ENCODE peak calls at places on chromosomes 11 and 22, in six cellular contexts. One of them, this sample, is unnamed.

GRCh38 chr22:43177479-43177878 is 9.5 kb downstream of the TTLL12 start:
- DNase-seq in NCI-H1417 treated with DMSO at 0.1 percent for 48 hours: no peak
- DNase-seq in activated CD8-positive, alpha-beta memory T cell treated with anti-CD3 and anti-CD28 coated beads, Interleukin-2, amount 50 U/mL, for 4 hours: no peak
- DNase-seq in GM19239: no peak
- DNase-seq in stimulated activated CD8-positive, alpha-beta memory T cell treated with anti-CD3 and anti-CD28 coated beads, Interleukin-12 subunit alpha, Interleukin-12 subunit beta, amount 100 ng/mL, for 4 hours: no peak
- DNase-seq in substantia nigra: no peak
- DNase-seq in this sample: no peak

GRCh38 chr11:116079580-116079979 is 575.4 kb upstream of the CADM1 start:
- DNase-seq in stimulated activated CD8-positive, alpha-beta memory T cell treated with anti-CD3 and anti-CD28 coated beads, Interleukin-12 subunit alpha, Interleukin-12 subunit beta, amount 100 ng/mL, for 4 hours: no peak
- DNase-seq in NCI-H1417 treated with DMSO at 0.1 percent for 48 hours: no peak
- DNase-seq in GM19239: no peak
- DNase-seq in substantia nigra: no peak
- DNase-seq in activated CD8-positive, alpha-beta memory T cell treated with anti-CD3 and anti-CD28 coated beads, Interleukin-2, amount 50 U/mL, for 4 hours: no peak
- DNase-seq in this sample: no peak

GRCh38 chr22:42931421-42932196 is 74.5 kb upstream of the ARFGAP3 start:
- DNase-seq in stimulated activated CD8-positive, alpha-beta memory T cell treated with anti-CD3 and anti-CD28 coated beads, Interleukin-12 subunit alpha, Interleukin-12 subunit beta, amount 100 ng/mL, for 4 hours: no peak
- DNase-seq in substantia nigra: no peak
- DNase-seq in GM19239: peak
- DNase-seq in activated CD8-positive, alpha-beta memory T cell treated with anti-CD3 and anti-CD28 coated beads, Interleukin-2, amount 50 U/mL, for 4 hours: no peak
- DNase-seq in NCI-H1417 treated with DMSO at 0.1 percent for 48 hours: no peak
- DNase-seq in this sample: no peak

GRCh38 chr11:94183886-94184264 is 55.2 kb downstream of the PANX1 start:
- DNase-seq in GM19239: peak
- DNase-seq in substantia nigra: peak
- DNase-seq in stimulated activated CD8-positive, alpha-beta memory T cell treated with anti-CD3 and anti-CD28 coated beads, Interleukin-12 subunit alpha, Interleukin-12 subunit beta, amount 100 ng/mL, for 4 hours: no peak
- DNase-seq in NCI-H1417 treated with DMSO at 0.1 percent for 48 hours: no peak
- DNase-seq in activated CD8-positive, alpha-beta memory T cell treated with anti-CD3 and anti-CD28 coated beads, Interleukin-2, amount 50 U/mL, for 4 hours: peak
- DNase-seq in this sample: peak

GRCh38 chr11:87820026-87820425 is 355.2 kb downstream of the RAB38 start:
- DNase-seq in GM19239: no peak
- DNase-seq in activated CD8-positive, alpha-beta memory T cell treated with anti-CD3 and anti-CD28 coated beads, Interleukin-2, amount 50 U/mL, for 4 hours: no peak
- DNase-seq in stimulated activated CD8-positive, alpha-beta memory T cell treated with anti-CD3 and anti-CD28 coated beads, Interleukin-12 subunit alpha, Interleukin-12 subunit beta, amount 100 ng/mL, for 4 hours: no peak
- DNase-seq in NCI-H1417 treated with DMSO at 0.1 percent for 48 hours: no peak
- DNase-seq in substantia nigra: no peak
- DNase-seq in this sample: no peak

GRCh38 chr22:21631025-21631424 is 1.2 kb upstream of the YDJC start:
- DNase-seq in activated CD8-positive, alpha-beta memory T cell treated with anti-CD3 and anti-CD28 coated beads, Interleukin-2, amount 50 U/mL, for 4 hours: no peak
- DNase-seq in NCI-H1417 treated with DMSO at 0.1 percent for 48 hours: no peak
- DNase-seq in stimulated activated CD8-positive, alpha-beta memory T cell treated with anti-CD3 and anti-CD28 coated beads, Interleukin-12 subunit alpha, Interleukin-12 subunit beta, amount 100 ng/mL, for 4 hours: no peak
- DNase-seq in substantia nigra: no peak
- DNase-seq in GM19239: no peak
- DNase-seq in this sample: no peak

GRCh38 chr11:65630215-65630614 is 7.7 kb upstream of the SIPA1 start:
- DNase-seq in substantia nigra: no peak
- DNase-seq in NCI-H1417 treated with DMSO at 0.1 percent for 48 hours: no peak
- DNase-seq in activated CD8-positive, alpha-beta memory T cell treated with anti-CD3 and anti-CD28 coated beads, Interleukin-2, amount 50 U/mL, for 4 hours: no peak
- DNase-seq in GM19239: no peak
- DNase-seq in stimulated activated CD8-positive, alpha-beta memory T cell treated with anti-CD3 and anti-CD28 coated beads, Interleukin-12 subunit alpha, Interleukin-12 subunit beta, amount 100 ng/mL, for 4 hours: no peak
- DNase-seq in this sample: no peak

GRCh38 chr11:114162719-114163123 is 103.2 kb downstream of the ZBTB16 start:
- DNase-seq in NCI-H1417 treated with DMSO at 0.1 percent for 48 hours: no peak
- DNase-seq in GM19239: no peak
- DNase-seq in stimulated activated CD8-positive, alpha-beta memory T cell treated with anti-CD3 and anti-CD28 coated beads, Interleukin-12 subunit alpha, Interleukin-12 subunit beta, amount 100 ng/mL, for 4 hours: no peak
- DNase-seq in substantia nigra: peak
- DNase-seq in activated CD8-positive, alpha-beta memory T cell treated with anti-CD3 and anti-CD28 coated beads, Interleukin-2, amount 50 U/mL, for 4 hours: no peak
- DNase-seq in this sample: peak

GRCh38 chr11:23542171-23542570 is 681.9 kb upstream of the CCDC179 start:
- DNase-seq in NCI-H1417 treated with DMSO at 0.1 percent for 48 hours: no peak
- DNase-seq in GM19239: no peak
- DNase-seq in activated CD8-positive, alpha-beta memory T cell treated with anti-CD3 and anti-CD28 coated beads, Interleukin-2, amount 50 U/mL, for 4 hours: no peak
- DNase-seq in stimulated activated CD8-positive, alpha-beta memory T cell treated with anti-CD3 and anti-CD28 coated beads, Interleukin-12 subunit alpha, Interleukin-12 subunit beta, amount 100 ng/mL, for 4 hours: no peak
- DNase-seq in substantia nigra: no peak
- DNase-seq in this sample: no peak

GRCh38 chr22:37022483-37023337 is 3.2 kb downstream of the MPST start:
- DNase-seq in substantia nigra: no peak
- DNase-seq in activated CD8-positive, alpha-beta memory T cell treated with anti-CD3 and anti-CD28 coated beads, Interleukin-2, amount 50 U/mL, for 4 hours: no peak
- DNase-seq in stimulated activated CD8-positive, alpha-beta memory T cell treated with anti-CD3 and anti-CD28 coated beads, Interleukin-12 subunit alpha, Interleukin-12 subunit beta, amount 100 ng/mL, for 4 hours: no peak
- DNase-seq in NCI-H1417 treated with DMSO at 0.1 percent for 48 hours: no peak
- DNase-seq in GM19239: no peak
- DNase-seq in this sample: no peak

GRCh38 chr11:64358536-64358906 is 441 bp upstream of the RPS6KA4 start:
- DNase-seq in activated CD8-positive, alpha-beta memory T cell treated with anti-CD3 and anti-CD28 coated beads, Interleukin-2, amount 50 U/mL, for 4 hours: no peak
- DNase-seq in NCI-H1417 treated with DMSO at 0.1 percent for 48 hours: no peak
- DNase-seq in substantia nigra: no peak
- DNase-seq in stimulated activated CD8-positive, alpha-beta memory T cell treated with anti-CD3 and anti-CD28 coated beads, Interleukin-12 subunit alpha, Interleukin-12 subunit beta, amount 100 ng/mL, for 4 hours: no peak
- DNase-seq in GM19239: no peak
- DNase-seq in this sample: peak

GRCh38 chr11:32847511-32847910 is 17.8 kb downstream of the PRRG4 start:
- DNase-seq in GM19239: no peak
- DNase-seq in NCI-H1417 treated with DMSO at 0.1 percent for 48 hours: no peak
- DNase-seq in substantia nigra: no peak
- DNase-seq in activated CD8-positive, alpha-beta memory T cell treated with anti-CD3 and anti-CD28 coated beads, Interleukin-2, amount 50 U/mL, for 4 hours: no peak
- DNase-seq in stimulated activated CD8-positive, alpha-beta memory T cell treated with anti-CD3 and anti-CD28 coated beads, Interleukin-12 subunit alpha, Interleukin-12 subunit beta, amount 100 ng/mL, for 4 hours: no peak
- DNase-seq in this sample: no peak

GRCh38 chr11:34305095-34305692 is 52.6 kb downstream of the ABTB2 start:
- DNase-seq in activated CD8-positive, alpha-beta memory T cell treated with anti-CD3 and anti-CD28 coated beads, Interleukin-2, amount 50 U/mL, for 4 hours: no peak
- DNase-seq in stimulated activated CD8-positive, alpha-beta memory T cell treated with anti-CD3 and anti-CD28 coated beads, Interleukin-12 subunit alpha, Interleukin-12 subunit beta, amount 100 ng/mL, for 4 hours: no peak
- DNase-seq in substantia nigra: no peak
- DNase-seq in GM19239: no peak
- DNase-seq in NCI-H1417 treated with DMSO at 0.1 percent for 48 hours: no peak
- DNase-seq in this sample: no peak

GRCh38 chr22:26527574-26528465 is 15.5 kb upstream of the TFIP11 start:
- DNase-seq in activated CD8-positive, alpha-beta memory T cell treated with anti-CD3 and anti-CD28 coated beads, Interleukin-2, amount 50 U/mL, for 4 hours: no peak
- DNase-seq in substantia nigra: no peak
- DNase-seq in NCI-H1417 treated with DMSO at 0.1 percent for 48 hours: no peak
- DNase-seq in GM19239: no peak
- DNase-seq in stimulated activated CD8-positive, alpha-beta memory T cell treated with anti-CD3 and anti-CD28 coated beads, Interleukin-12 subunit alpha, Interleukin-12 subunit beta, amount 100 ng/mL, for 4 hours: no peak
- DNase-seq in this sample: no peak

GRCh38 chr11:15660496-15660895 is 545.8 kb downstream of the INSC start:
- DNase-seq in activated CD8-positive, alpha-beta memory T cell treated with anti-CD3 and anti-CD28 coated beads, Interleukin-2, amount 50 U/mL, for 4 hours: no peak
- DNase-seq in GM19239: no peak
- DNase-seq in substantia nigra: no peak
- DNase-seq in stimulated activated CD8-positive, alpha-beta memory T cell treated with anti-CD3 and anti-CD28 coated beads, Interleukin-12 subunit alpha, Interleukin-12 subunit beta, amount 100 ng/mL, for 4 hours: no peak
- DNase-seq in NCI-H1417 treated with DMSO at 0.1 percent for 48 hours: no peak
- DNase-seq in this sample: no peak

GRCh38 chr22:18970180-18970947 is 34.3 kb upstream of the PRODH start:
- DNase-seq in substantia nigra: no peak
- DNase-seq in stimulated activated CD8-positive, alpha-beta memory T cell treated with anti-CD3 and anti-CD28 coated beads, Interleukin-12 subunit alpha, Interleukin-12 subunit beta, amount 100 ng/mL, for 4 hours: no peak
- DNase-seq in NCI-H1417 treated with DMSO at 0.1 percent for 48 hours: no peak
- DNase-seq in activated CD8-positive, alpha-beta memory T cell treated with anti-CD3 and anti-CD28 coated beads, Interleukin-2, amount 50 U/mL, for 4 hours: no peak
- DNase-seq in GM19239: no peak
- DNase-seq in this sample: no peak

GRCh38 chr11:116217006-116217405 is 555.8 kb downstream of the BUD13 start:
- DNase-seq in GM19239: no peak
- DNase-seq in stimulated activated CD8-positive, alpha-beta memory T cell treated with anti-CD3 and anti-CD28 coated beads, Interleukin-12 subunit alpha, Interleukin-12 subunit beta, amount 100 ng/mL, for 4 hours: no peak
- DNase-seq in substantia nigra: no peak
- DNase-seq in NCI-H1417 treated with DMSO at 0.1 percent for 48 hours: no peak
- DNase-seq in activated CD8-positive, alpha-beta memory T cell treated with anti-CD3 and anti-CD28 coated beads, Interleukin-2, amount 50 U/mL, for 4 hours: no peak
- DNase-seq in this sample: no peak

GRCh38 chr22:26756675-26757293 is 99.4 kb downstream of the MIAT start:
- DNase-seq in stimulated activated CD8-positive, alpha-beta memory T cell treated with anti-CD3 and anti-CD28 coated beads, Interleukin-12 subunit alpha, Interleukin-12 subunit beta, amount 100 ng/mL, for 4 hours: no peak
- DNase-seq in NCI-H1417 treated with DMSO at 0.1 percent for 48 hours: no peak
- DNase-seq in GM19239: peak
- DNase-seq in substantia nigra: peak
- DNase-seq in activated CD8-positive, alpha-beta memory T cell treated with anti-CD3 and anti-CD28 coated beads, Interleukin-2, amount 50 U/mL, for 4 hours: peak
- DNase-seq in this sample: peak

GRCh38 chr11:129728571-129728970 is 87.1 kb upstream of the TMEM45B start:
- DNase-seq in stimulated activated CD8-positive, alpha-beta memory T cell treated with anti-CD3 and anti-CD28 coated beads, Interleukin-12 subunit alpha, Interleukin-12 subunit beta, amount 100 ng/mL, for 4 hours: no peak
- DNase-seq in GM19239: no peak
- DNase-seq in NCI-H1417 treated with DMSO at 0.1 percent for 48 hours: peak
- DNase-seq in substantia nigra: no peak
- DNase-seq in activated CD8-positive, alpha-beta memory T cell treated with anti-CD3 and anti-CD28 coated beads, Interleukin-2, amount 50 U/mL, for 4 hours: no peak
- DNase-seq in this sample: no peak

GRCh38 chr11:575324-575995 is 810 bp upstream of the PHRF1 start:
- DNase-seq in NCI-H1417 treated with DMSO at 0.1 percent for 48 hours: no peak
- DNase-seq in substantia nigra: peak
- DNase-seq in stimulated activated CD8-positive, alpha-beta memory T cell treated with anti-CD3 and anti-CD28 coated beads, Interleukin-12 subunit alpha, Interleukin-12 subunit beta, amount 100 ng/mL, for 4 hours: no peak
- DNase-seq in activated CD8-positive, alpha-beta memory T cell treated with anti-CD3 and anti-CD28 coated beads, Interleukin-2, amount 50 U/mL, for 4 hours: no peak
- DNase-seq in GM19239: peak
- DNase-seq in this sample: no peak

GRCh38 chr22:40310081-40310770 is 36.1 kb upstream of the ADSL start:
- DNase-seq in GM19239: no peak
- DNase-seq in NCI-H1417 treated with DMSO at 0.1 percent for 48 hours: no peak
- DNase-seq in substantia nigra: no peak
- DNase-seq in stimulated activated CD8-positive, alpha-beta memory T cell treated with anti-CD3 and anti-CD28 coated beads, Interleukin-12 subunit alpha, Interleukin-12 subunit beta, amount 100 ng/mL, for 4 hours: no peak
- DNase-seq in activated CD8-positive, alpha-beta memory T cell treated with anti-CD3 and anti-CD28 coated beads, Interleukin-2, amount 50 U/mL, for 4 hours: no peak
- DNase-seq in this sample: no peak

GRCh38 chr11:84829162-84829561 is 798.0 kb downstream of the DLG2 start:
- DNase-seq in activated CD8-positive, alpha-beta memory T cell treated with anti-CD3 and anti-CD28 coated beads, Interleukin-2, amount 50 U/mL, for 4 hours: no peak
- DNase-seq in stimulated activated CD8-positive, alpha-beta memory T cell treated with anti-CD3 and anti-CD28 coated beads, Interleukin-12 subunit alpha, Interleukin-12 subunit beta, amount 100 ng/mL, for 4 hours: no peak
- DNase-seq in NCI-H1417 treated with DMSO at 0.1 percent for 48 hours: no peak
- DNase-seq in GM19239: no peak
- DNase-seq in substantia nigra: no peak
- DNase-seq in this sample: no peak

GRCh38 chr11:12757416-12757815 is 83.2 kb downstream of the TEAD1 start:
- DNase-seq in stimulated activated CD8-positive, alpha-beta memory T cell treated with anti-CD3 and anti-CD28 coated beads, Interleukin-12 subunit alpha, Interleukin-12 subunit beta, amount 100 ng/mL, for 4 hours: no peak
- DNase-seq in NCI-H1417 treated with DMSO at 0.1 percent for 48 hours: no peak
- DNase-seq in substantia nigra: no peak
- DNase-seq in activated CD8-positive, alpha-beta memory T cell treated with anti-CD3 and anti-CD28 coated beads, Interleukin-2, amount 50 U/mL, for 4 hours: no peak
- DNase-seq in GM19239: no peak
- DNase-seq in this sample: no peak

GRCh38 chr11:68193018-68193417 is 20.1 kb downstream of the KMT5B start:
- DNase-seq in substantia nigra: no peak
- DNase-seq in NCI-H1417 treated with DMSO at 0.1 percent for 48 hours: no peak
- DNase-seq in activated CD8-positive, alpha-beta memory T cell treated with anti-CD3 and anti-CD28 coated beads, Interleukin-2, amount 50 U/mL, for 4 hours: no peak
- DNase-seq in GM19239: no peak
- DNase-seq in stimulated activated CD8-positive, alpha-beta memory T cell treated with anti-CD3 and anti-CD28 coated beads, Interleukin-12 subunit alpha, Interleukin-12 subunit beta, amount 100 ng/mL, for 4 hours: no peak
- DNase-seq in this sample: no peak

GRCh38 chr11:62401781-62402180 is 17.1 kb upstream of the SCGB1A1 start:
- DNase-seq in NCI-H1417 treated with DMSO at 0.1 percent for 48 hours: no peak
- DNase-seq in activated CD8-positive, alpha-beta memory T cell treated with anti-CD3 and anti-CD28 coated beads, Interleukin-2, amount 50 U/mL, for 4 hours: no peak
- DNase-seq in stimulated activated CD8-positive, alpha-beta memory T cell treated with anti-CD3 and anti-CD28 coated beads, Interleukin-12 subunit alpha, Interleukin-12 subunit beta, amount 100 ng/mL, for 4 hours: no peak
- DNase-seq in substantia nigra: no peak
- DNase-seq in GM19239: no peak
- DNase-seq in this sample: no peak

GRCh38 chr22:24592144-24592845 is 578 bp downstream of the LRRC75B start:
- DNase-seq in GM19239: peak
- DNase-seq in NCI-H1417 treated with DMSO at 0.1 percent for 48 hours: no peak
- DNase-seq in stimulated activated CD8-positive, alpha-beta memory T cell treated with anti-CD3 and anti-CD28 coated beads, Interleukin-12 subunit alpha, Interleukin-12 subunit beta, amount 100 ng/mL, for 4 hours: no peak
- DNase-seq in substantia nigra: no peak
- DNase-seq in activated CD8-positive, alpha-beta memory T cell treated with anti-CD3 and anti-CD28 coated beads, Interleukin-2, amount 50 U/mL, for 4 hours: no peak
- DNase-seq in this sample: no peak

GRCh38 chr11:34337016-34337415 is 20.8 kb downstream of the ABTB2 start:
- DNase-seq in activated CD8-positive, alpha-beta memory T cell treated with anti-CD3 and anti-CD28 coated beads, Interleukin-2, amount 50 U/mL, for 4 hours: no peak
- DNase-seq in NCI-H1417 treated with DMSO at 0.1 percent for 48 hours: no peak
- DNase-seq in GM19239: no peak
- DNase-seq in substantia nigra: no peak
- DNase-seq in stimulated activated CD8-positive, alpha-beta memory T cell treated with anti-CD3 and anti-CD28 coated beads, Interleukin-12 subunit alpha, Interleukin-12 subunit beta, amount 100 ng/mL, for 4 hours: no peak
- DNase-seq in this sample: no peak

GRCh38 chr22:38398609-38399401 is 56.2 kb downstream of the KCNJ4 start:
- DNase-seq in activated CD8-positive, alpha-beta memory T cell treated with anti-CD3 and anti-CD28 coated beads, Interleukin-2, amount 50 U/mL, for 4 hours: peak
- DNase-seq in stimulated activated CD8-positive, alpha-beta memory T cell treated with anti-CD3 and anti-CD28 coated beads, Interleukin-12 subunit alpha, Interleukin-12 subunit beta, amount 100 ng/mL, for 4 hours: peak
- DNase-seq in GM19239: peak
- DNase-seq in substantia nigra: peak
- DNase-seq in NCI-H1417 treated with DMSO at 0.1 percent for 48 hours: no peak
- DNase-seq in this sample: peak

GRCh38 chr11:16265022-16265421 is 91.3 kb downstream of the SOX6 start:
- DNase-seq in NCI-H1417 treated with DMSO at 0.1 percent for 48 hours: no peak
- DNase-seq in GM19239: no peak
- DNase-seq in stimulated activated CD8-positive, alpha-beta memory T cell treated with anti-CD3 and anti-CD28 coated beads, Interleukin-12 subunit alpha, Interleukin-12 subunit beta, amount 100 ng/mL, for 4 hours: no peak
- DNase-seq in substantia nigra: no peak
- DNase-seq in activated CD8-positive, alpha-beta memory T cell treated with anti-CD3 and anti-CD28 coated beads, Interleukin-2, amount 50 U/mL, for 4 hours: no peak
- DNase-seq in this sample: no peak

GRCh38 chr11:88404932-88405710 is 67.6 kb upstream of the CTSC start:
- DNase-seq in NCI-H1417 treated with DMSO at 0.1 percent for 48 hours: no peak
- DNase-seq in GM19239: no peak
- DNase-seq in activated CD8-positive, alpha-beta memory T cell treated with anti-CD3 and anti-CD28 coated beads, Interleukin-2, amount 50 U/mL, for 4 hours: no peak
- DNase-seq in substantia nigra: no peak
- DNase-seq in stimulated activated CD8-positive, alpha-beta memory T cell treated with anti-CD3 and anti-CD28 coated beads, Interleukin-12 subunit alpha, Interleukin-12 subunit beta, amount 100 ng/mL, for 4 hours: no peak
- DNase-seq in this sample: no peak

GRCh38 chr11:95067828-95068244 is 1.1 kb downstream of the SRSF8 start:
- DNase-seq in NCI-H1417 treated with DMSO at 0.1 percent for 48 hours: no peak
- DNase-seq in GM19239: no peak
- DNase-seq in activated CD8-positive, alpha-beta memory T cell treated with anti-CD3 and anti-CD28 coated beads, Interleukin-2, amount 50 U/mL, for 4 hours: no peak
- DNase-seq in stimulated activated CD8-positive, alpha-beta memory T cell treated with anti-CD3 and anti-CD28 coated beads, Interleukin-12 subunit alpha, Interleukin-12 subunit beta, amount 100 ng/mL, for 4 hours: no peak
- DNase-seq in substantia nigra: peak
- DNase-seq in this sample: no peak

GRCh38 chr11:75371930-75372876 is 20.7 kb upstream of the ARRB1 start:
- DNase-seq in NCI-H1417 treated with DMSO at 0.1 percent for 48 hours: no peak
- DNase-seq in stimulated activated CD8-positive, alpha-beta memory T cell treated with anti-CD3 and anti-CD28 coated beads, Interleukin-12 subunit alpha, Interleukin-12 subunit beta, amount 100 ng/mL, for 4 hours: no peak
- DNase-seq in activated CD8-positive, alpha-beta memory T cell treated with anti-CD3 and anti-CD28 coated beads, Interleukin-2, amount 50 U/mL, for 4 hours: no peak
- DNase-seq in GM19239: no peak
- DNase-seq in substantia nigra: no peak
- DNase-seq in this sample: no peak

GRCh38 chr11:94956963-94957362 is 16.4 kb downstream of the CWC15 start:
- DNase-seq in NCI-H1417 treated with DMSO at 0.1 percent for 48 hours: no peak
- DNase-seq in substantia nigra: no peak
- DNase-seq in stimulated activated CD8-positive, alpha-beta memory T cell treated with anti-CD3 and anti-CD28 coated beads, Interleukin-12 subunit alpha, Interleukin-12 subunit beta, amount 100 ng/mL, for 4 hours: no peak
- DNase-seq in GM19239: no peak
- DNase-seq in activated CD8-positive, alpha-beta memory T cell treated with anti-CD3 and anti-CD28 coated beads, Interleukin-2, amount 50 U/mL, for 4 hours: no peak
- DNase-seq in this sample: no peak

GRCh38 chr22:29951675-29952413 is 68.9 kb downstream of the MTMR3 start:
- DNase-seq in activated CD8-positive, alpha-beta memory T cell treated with anti-CD3 and anti-CD28 coated beads, Interleukin-2, amount 50 U/mL, for 4 hours: no peak
- DNase-seq in substantia nigra: no peak
- DNase-seq in NCI-H1417 treated with DMSO at 0.1 percent for 48 hours: no peak
- DNase-seq in GM19239: no peak
- DNase-seq in stimulated activated CD8-positive, alpha-beta memory T cell treated with anti-CD3 and anti-CD28 coated beads, Interleukin-12 subunit alpha, Interleukin-12 subunit beta, amount 100 ng/mL, for 4 hours: no peak
- DNase-seq in this sample: no peak

GRCh38 chr22:39135092-39135896 is 17.2 kb downstream of the CBX7 start:
- DNase-seq in GM19239: peak
- DNase-seq in activated CD8-positive, alpha-beta memory T cell treated with anti-CD3 and anti-CD28 coated beads, Interleukin-2, amount 50 U/mL, for 4 hours: peak
- DNase-seq in substantia nigra: no peak
- DNase-seq in stimulated activated CD8-positive, alpha-beta memory T cell treated with anti-CD3 and anti-CD28 coated beads, Interleukin-12 subunit alpha, Interleukin-12 subunit beta, amount 100 ng/mL, for 4 hours: no peak
- DNase-seq in NCI-H1417 treated with DMSO at 0.1 percent for 48 hours: no peak
- DNase-seq in this sample: peak

GRCh38 chr11:995752-996420 is 40.6 kb downstream of the MUC6 start:
- DNase-seq in stimulated activated CD8-positive, alpha-beta memory T cell treated with anti-CD3 and anti-CD28 coated beads, Interleukin-12 subunit alpha, Interleukin-12 subunit beta, amount 100 ng/mL, for 4 hours: no peak
- DNase-seq in GM19239: peak
- DNase-seq in substantia nigra: no peak
- DNase-seq in NCI-H1417 treated with DMSO at 0.1 percent for 48 hours: no peak
- DNase-seq in activated CD8-positive, alpha-beta memory T cell treated with anti-CD3 and anti-CD28 coated beads, Interleukin-2, amount 50 U/mL, for 4 hours: no peak
- DNase-seq in this sample: no peak

GRCh38 chr11:57762235-57762866 is 749 bp downstream of the CTNND1 start:
- DNase-seq in stimulated activated CD8-positive, alpha-beta memory T cell treated with anti-CD3 and anti-CD28 coated beads, Interleukin-12 subunit alpha, Interleukin-12 subunit beta, amount 100 ng/mL, for 4 hours: no peak
- DNase-seq in substantia nigra: no peak
- DNase-seq in NCI-H1417 treated with DMSO at 0.1 percent for 48 hours: no peak
- DNase-seq in activated CD8-positive, alpha-beta memory T cell treated with anti-CD3 and anti-CD28 coated beads, Interleukin-2, amount 50 U/mL, for 4 hours: no peak
- DNase-seq in GM19239: no peak
- DNase-seq in this sample: no peak